ENCODE peak calls at places on chromosome 22, in eight cellular contexts. One of them, this sample, is unnamed.

GRCh38 chr22:19761022-19761499 is 483 bp downstream of the TBX1 start:
- DNase-seq in activated CD8-positive, alpha-beta memory T cell treated with anti-CD3 and anti-CD28 coated beads for 1 hour: no peak
- DNase-seq in activated naive CD4-positive, alpha-beta T cell: no peak
- DNase-seq in body of pancreas: no peak
- DNase-seq in lung: no peak
- DNase-seq in NCI-H1105: no peak
- DNase-seq in choroid plexus epithelial cell: no peak
- DNase-seq in GM04504: no peak
- DNase-seq in this sample: no peak

GRCh38 chr22:38243007-38243775 is 29.6 kb downstream of the TMEM184B start:
- DNase-seq in activated CD8-positive, alpha-beta memory T cell treated with anti-CD3 and anti-CD28 coated beads for 1 hour: no peak
- DNase-seq in activated naive CD4-positive, alpha-beta T cell: no peak
- DNase-seq in body of pancreas: peak
- DNase-seq in lung: no peak
- DNase-seq in NCI-H1105: peak
- DNase-seq in choroid plexus epithelial cell: peak
- DNase-seq in GM04504: no peak
- DNase-seq in this sample: no peak

GRCh38 chr22:40592352-40593113 is 44.0 kb downstream of the MRTFA start:
- DNase-seq in activated CD8-positive, alpha-beta memory T cell treated with anti-CD3 and anti-CD28 coated beads for 1 hour: no peak
- DNase-seq in activated naive CD4-positive, alpha-beta T cell: no peak
- DNase-seq in body of pancreas: no peak
- DNase-seq in lung: no peak
- DNase-seq in NCI-H1105: no peak
- DNase-seq in choroid plexus epithelial cell: no peak
- DNase-seq in GM04504: no peak
- DNase-seq in this sample: no peak

GRCh38 chr22:29141078-29141688 is 64.5 kb upstream of the EMID1 start:
- DNase-seq in activated CD8-positive, alpha-beta memory T cell treated with anti-CD3 and anti-CD28 coated beads for 1 hour: no peak
- DNase-seq in activated naive CD4-positive, alpha-beta T cell: no peak
- DNase-seq in body of pancreas: no peak
- DNase-seq in lung: no peak
- DNase-seq in NCI-H1105: no peak
- DNase-seq in choroid plexus epithelial cell: no peak
- DNase-seq in GM04504: no peak
- DNase-seq in this sample: no peak

GRCh38 chr22:36162127-36163034 is 1.8 kb upstream of the APOL3 start:
- DNase-seq in activated CD8-positive, alpha-beta memory T cell treated with anti-CD3 and anti-CD28 coated beads for 1 hour: no peak
- DNase-seq in activated naive CD4-positive, alpha-beta T cell: no peak
- DNase-seq in body of pancreas: no peak
- DNase-seq in lung: no peak
- DNase-seq in NCI-H1105: no peak
- DNase-seq in choroid plexus epithelial cell: no peak
- DNase-seq in GM04504: no peak
- DNase-seq in this sample: no peak

GRCh38 chr22:26502688-26503561 is 9.3 kb downstream of the TFIP11 start:
- DNase-seq in activated CD8-positive, alpha-beta memory T cell treated with anti-CD3 and anti-CD28 coated beads for 1 hour: peak
- DNase-seq in activated naive CD4-positive, alpha-beta T cell: peak
- DNase-seq in body of pancreas: no peak
- DNase-seq in lung: no peak
- DNase-seq in NCI-H1105: peak
- DNase-seq in choroid plexus epithelial cell: peak
- DNase-seq in GM04504: no peak
- DNase-seq in this sample: no peak

GRCh38 chr22:45537734-45538181 is 35.1 kb downstream of the FBLN1 start:
- DNase-seq in activated CD8-positive, alpha-beta memory T cell treated with anti-CD3 and anti-CD28 coated beads for 1 hour: no peak
- DNase-seq in activated naive CD4-positive, alpha-beta T cell: no peak
- DNase-seq in body of pancreas: no peak
- DNase-seq in lung: no peak
- DNase-seq in NCI-H1105: peak
- DNase-seq in choroid plexus epithelial cell: peak
- DNase-seq in GM04504: peak
- DNase-seq in this sample: no peak

GRCh38 chr22:36328635-36329216 is 59.0 kb downstream of the MYH9 start:
- DNase-seq in activated CD8-positive, alpha-beta memory T cell treated with anti-CD3 and anti-CD28 coated beads for 1 hour: peak
- DNase-seq in activated naive CD4-positive, alpha-beta T cell: no peak
- DNase-seq in body of pancreas: peak
- DNase-seq in lung: peak
- DNase-seq in NCI-H1105: no peak
- DNase-seq in choroid plexus epithelial cell: peak
- DNase-seq in GM04504: peak
- DNase-seq in this sample: no peak

GRCh38 chr22:46957521-46957920 is 195.1 kb downstream of the TBC1D22A start:
- DNase-seq in activated CD8-positive, alpha-beta memory T cell treated with anti-CD3 and anti-CD28 coated beads for 1 hour: no peak
- DNase-seq in activated naive CD4-positive, alpha-beta T cell: no peak
- DNase-seq in body of pancreas: no peak
- DNase-seq in lung: no peak
- DNase-seq in NCI-H1105: no peak
- DNase-seq in choroid plexus epithelial cell: no peak
- DNase-seq in GM04504: no peak
- DNase-seq in this sample: no peak

GRCh38 chr22:38165929-38166593 is 15.6 kb downstream of the PLA2G6 start:
- DNase-seq in activated CD8-positive, alpha-beta memory T cell treated with anti-CD3 and anti-CD28 coated beads for 1 hour: no peak
- DNase-seq in activated naive CD4-positive, alpha-beta T cell: no peak
- DNase-seq in body of pancreas: no peak
- DNase-seq in lung: no peak
- DNase-seq in NCI-H1105: no peak
- DNase-seq in choroid plexus epithelial cell: no peak
- DNase-seq in GM04504: no peak
- DNase-seq in this sample: no peak

GRCh38 chr22:26535499-26535898 is 23.2 kb upstream of the TFIP11 start:
- DNase-seq in activated CD8-positive, alpha-beta memory T cell treated with anti-CD3 and anti-CD28 coated beads for 1 hour: no peak
- DNase-seq in activated naive CD4-positive, alpha-beta T cell: no peak
- DNase-seq in body of pancreas: no peak
- DNase-seq in lung: no peak
- DNase-seq in NCI-H1105: no peak
- DNase-seq in choroid plexus epithelial cell: no peak
- DNase-seq in GM04504: no peak
- DNase-seq in this sample: no peak

GRCh38 chr22:23067691-23068090 is 2.6 kb upstream of the GNAZ start:
- DNase-seq in activated CD8-positive, alpha-beta memory T cell treated with anti-CD3 and anti-CD28 coated beads for 1 hour: no peak
- DNase-seq in activated naive CD4-positive, alpha-beta T cell: no peak
- DNase-seq in body of pancreas: peak
- DNase-seq in lung: no peak
- DNase-seq in NCI-H1105: no peak
- DNase-seq in choroid plexus epithelial cell: no peak
- DNase-seq in GM04504: no peak
- DNase-seq in this sample: no peak

GRCh38 chr22:23227380-23227779 is 47.1 kb downstream of the BCR start:
- DNase-seq in activated CD8-positive, alpha-beta memory T cell treated with anti-CD3 and anti-CD28 coated beads for 1 hour: no peak
- DNase-seq in activated naive CD4-positive, alpha-beta T cell: no peak
- DNase-seq in body of pancreas: no peak
- DNase-seq in lung: no peak
- DNase-seq in NCI-H1105: no peak
- DNase-seq in choroid plexus epithelial cell: no peak
- DNase-seq in GM04504: no peak
- DNase-seq in this sample: no peak

This sample was measured in cortex of kidney.